ENCODE peak calls at places on chromosomes 7 and 10, in seven cellular contexts. W is IMR-90, C is foreskin fibroblast, S is HFF-Myc, R is HFFc6, Z is tibial nerve, U is cardiac muscle cell. M is an unnamed sample.

GRCh38 chr7:114088541-114088940 is 169.7 kb upstream of the PPP1R3A start:
- DNase-seq in W (no peak), U (peak), Z (no peak), S (no peak), R (no peak), C (no peak), M (no peak)

GRCh38 chr7:73330772-73331171 is 2.8 kb downstream of the FKBP6 start:
- DNase-seq in Z (no peak), W (no peak), R (no peak), C (no peak), S (no peak), U (no peak), M (no peak)

GRCh38 chr10:89503633-89504345 is 31.6 kb downstream of the SLC16A12 start:
- DNase-seq in S (no peak), C (peak), W (peak), Z (no peak), U (no peak), R (peak), M (no peak)

GRCh38 chr7:132783824-132784223 is 207.6 kb upstream of the PLXNA4 start:
- DNase-seq in Z (no peak), C (peak), W (peak), R (peak), S (peak), U (no peak), M (no peak)

GRCh38 chr10:68247931-68248330 is 16.0 kb upstream of the ATOH7 start:
- DNase-seq in Z (no peak), S (no peak), W (no peak), C (no peak), R (no peak), U (no peak), M (no peak)

GRCh38 chr10:113643183-113643582 is 20.7 kb downstream of the NRAP start:
- DNase-seq in Z (no peak), S (no peak), C (no peak), U (no peak), R (no peak), W (no peak), M (no peak)

GRCh38 chr7:28984631-28985030 is 26.5 kb upstream of the TRIL start:
- DNase-seq in C (peak), Z (peak), U (no peak), W (peak), S (peak), R (peak), M (no peak)

GRCh38 chr7:79653136-79653631 is 199.7 kb upstream of the MAGI2 start:
- DNase-seq in S (no peak), R (peak), C (peak), W (peak), U (no peak), Z (no peak), M (no peak)

GRCh38 chr10:3668276-3668960 is 116.6 kb downstream of the KLF6 start:
- DNase-seq in W (peak), S (peak), R (peak), U (peak), C (peak), Z (no peak), M (no peak)

GRCh38 chr10:86034710-86035109 is 331.9 kb downstream of the GRID1 start:
- DNase-seq in Z (no peak), C (no peak), S (no peak), R (no peak), U (no peak), W (no peak), M (no peak)

GRCh38 chr7:151518105-151518780 is 1.5 kb downstream of the RHEB start:
- DNase-seq in Z (no peak), C (peak), R (peak), W (peak), S (no peak), U (peak), M (no peak)

GRCh38 chr7:2567663-2568238 is 9.0 kb downstream of the IQCE start:
- DNase-seq in Z (no peak), S (no peak), C (peak), R (peak), U (peak), W (peak), M (peak)

GRCh38 chr10:52875341-52875740 is 102.8 kb upstream of the MBL2 start:
- DNase-seq in U (no peak), W (no peak), R (no peak), C (no peak), S (no peak), Z (no peak), M (no peak)

GRCh38 chr10:97612386-97612785 is 20.9 kb downstream of the MORN4 start:
- DNase-seq in R (peak), Z (no peak), W (peak), U (peak), S (peak), C (peak), M (no peak)

GRCh38 chr10:36089790-36090391 is 447.8 kb upstream of the FZD8 start:
- DNase-seq in R (no peak), W (no peak), U (no peak), S (no peak), Z (no peak), C (no peak), M (no peak)

GRCh38 chr7:113521468-113521867 is 397.3 kb downstream of the PPP1R3A start:
- DNase-seq in U (no peak), R (no peak), S (no peak), C (no peak), Z (no peak), W (peak), M (no peak)

GRCh38 chr7:98934267-98934666 is 55.9 kb downstream of the TRRAP start:
- DNase-seq in R (no peak), C (no peak), Z (no peak), U (no peak), S (no peak), W (no peak), M (no peak)

GRCh38 chr10:97596101-97597055 is 6.9 kb downstream of the C10orf62 start:
- DNase-seq in C (peak), S (peak), R (peak), Z (no peak), U (no peak), W (peak), M (no peak)

GRCh38 chr10:61961278-61961677 is 59.8 kb downstream of the ARID5B start:
- DNase-seq in U (no peak), W (no peak), Z (no peak), S (no peak), R (no peak), C (no peak), M (peak)

GRCh38 chr7:129952653-129953560 is at the start of gene UBE2H:
- DNase-seq in S (peak), R (peak), C (peak), Z (peak), W (peak), U (peak), M (peak)

GRCh38 chr7:55129409-55130078 is 110.7 kb downstream of the EGFR start:
- DNase-seq in Z (no peak), C (peak), R (peak), S (no peak), W (peak), U (no peak), M (no peak)

GRCh38 chr7:29287366-29287765 is 92.8 kb downstream of the CHN2 start:
- DNase-seq in Z (no peak), U (no peak), W (peak), C (peak), S (no peak), R (peak), M (no peak)

GRCh38 chr10:37727491-37728352 is 129.7 kb downstream of the ZNF248 start:
- DNase-seq in S (no peak), Z (no peak), W (no peak), R (no peak), C (no peak), U (no peak), M (no peak)

GRCh38 chr7:141295367-141295895 is 221.6 kb downstream of the TMEM178B start:
- DNase-seq in W (no peak), Z (no peak), U (no peak), C (no peak), R (no peak), S (no peak), M (no peak)

GRCh38 chr7:72435366-72435765 is 23.2 kb upstream of the CALN1 start:
- DNase-seq in R (no peak), W (no peak), U (no peak), C (no peak), S (no peak), Z (no peak), M (no peak)

GRCh38 chr7:98091523-98091922 is 15.1 kb upstream of the LMTK2 start:
- DNase-seq in R (no peak), C (no peak), W (no peak), U (no peak), S (no peak), Z (no peak), M (no peak)

GRCh38 chr7:4718071-4718470 is 36.0 kb downstream of the FOXK1 start:
- DNase-seq in S (no peak), R (no peak), W (no peak), Z (no peak), C (no peak), U (no peak), M (no peak)

GRCh38 chr7:107948645-107949442 is 54.1 kb downstream of the LAMB1 start:
- DNase-seq in C (peak), S (no peak), R (peak), U (no peak), Z (no peak), W (peak), M (no peak)

GRCh38 chr10:128130051-128130450 is 3.8 kb upstream of the MKI67 start:
- DNase-seq in W (peak), Z (no peak), C (no peak), S (no peak), U (no peak), R (no peak), M (no peak)

GRCh38 chr7:82441916-82442478 is 1.6 kb downstream of the CACNA2D1 start:
- DNase-seq in C (peak), W (peak), R (peak), Z (no peak), U (no peak), S (no peak), M (no peak)

GRCh38 chr10:23341004-23341403 is 3.6 kb downstream of the C10orf67 start:
- DNase-seq in Z (no peak), R (peak), S (no peak), W (peak), C (peak), U (no peak), M (no peak)

GRCh38 chr10:33333260-33334169 is 952 bp downstream of the NRP1 start:
- DNase-seq in R (no peak), S (no peak), C (peak), U (no peak), W (no peak), Z (no peak), M (peak)

GRCh38 chr7:14836571-14837189 is 65.9 kb downstream of the DGKB start:
- DNase-seq in Z (no peak), R (peak), S (peak), U (peak), C (peak), W (peak), M (no peak)

GRCh38 chr7:42082144-42082543 is 154.9 kb downstream of the GLI3 start:
- DNase-seq in C (peak), W (peak), Z (no peak), U (no peak), R (peak), S (no peak), M (no peak)

GRCh38 chr7:131034166-131034881 is 293.4 kb upstream of the MKLN1 start:
- DNase-seq in C (no peak), S (no peak), U (no peak), Z (no peak), W (no peak), R (no peak), M (no peak)

GRCh38 chr10:113621799-113622198 is 42.0 kb downstream of the NRAP start:
- DNase-seq in S (no peak), U (no peak), Z (no peak), W (no peak), C (no peak), R (no peak), M (no peak)

DNA sequence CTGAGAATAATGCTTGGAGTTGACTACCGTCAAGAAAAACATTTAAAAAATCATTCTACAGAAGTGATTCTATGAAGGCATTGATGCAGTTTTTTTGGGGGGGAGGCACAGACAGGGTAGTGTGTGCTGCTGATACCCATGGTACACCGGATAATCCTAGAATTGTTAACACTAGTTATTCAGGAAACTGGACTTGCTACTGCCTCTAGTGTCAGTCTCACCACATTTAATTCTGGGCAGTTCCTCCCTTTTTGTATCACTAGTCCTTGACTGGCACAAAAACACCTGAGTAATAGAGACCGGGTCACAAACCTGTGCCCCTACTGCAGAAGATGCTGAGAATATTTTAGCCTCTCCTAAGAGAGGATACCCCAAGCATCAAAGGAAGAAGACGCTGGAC is 13.0 kb upstream of the TCAF1 start:
- DNase-seq in W (no peak), C (no peak), S (no peak), U (no peak), Z (no peak), R (no peak), M (no peak)
- TF ChIP-seq CTCF in W (no peak), C (no peak), S (no peak), U (no peak), Z (no peak), R (peak), M (no peak)

GRCh38 chr10:93074137-93074596 is 474 bp downstream of the CYP26A1 start:
- DNase-seq in C (peak), U (no peak), S (no peak), W (no peak), R (no peak), Z (no peak), M (no peak)
- TF ChIP-seq CTCF in C (no peak), U (no peak), S (no peak), W (peak), R (peak), Z (no peak), M (peak)

DNA sequence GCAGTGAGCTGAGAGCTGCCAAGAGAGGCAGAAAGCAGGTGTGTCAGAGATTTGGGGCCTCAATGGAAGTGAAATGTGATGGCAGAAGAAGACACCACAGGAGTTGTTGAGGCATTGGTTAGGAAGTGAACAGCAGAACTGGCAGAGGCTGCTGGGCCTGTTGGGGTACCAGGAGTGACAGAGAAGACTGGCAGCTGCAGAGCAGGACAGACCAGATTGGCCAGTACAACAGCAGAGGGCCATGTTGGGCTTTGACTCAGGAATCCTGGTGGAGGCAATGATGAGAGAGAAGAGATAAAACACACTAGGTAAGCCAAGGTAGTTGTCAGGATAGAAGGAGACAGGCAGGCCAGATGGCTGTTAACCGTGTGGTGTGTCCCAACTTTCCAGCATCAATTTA is 19.9 kb upstream of the HERPUD2 start:
- DNase-seq in R (no peak), S (no peak), W (no peak), C (no peak), U (no peak), Z (no peak), M (peak)
- TF ChIP-seq CTCF in R (no peak), S (no peak), W (no peak), C (no peak), U (no peak), Z (no peak), M (peak)

GRCh38 chr10:124632064-124632531 is 112.1 kb downstream of the FAM53B start:
- DNase-seq in Z (peak), U (peak), S (no peak), W (no peak), R (no peak), C (no peak), M (no peak)
- TF ChIP-seq CTCF in Z (peak), U (peak), S (no peak), W (peak), R (peak), C (no peak), M (peak)

GRCh38 chr10:73814896-73815718 is 3.7 kb upstream of the NDST2 start:
- DNase-seq in C (no peak), W (no peak), R (no peak), Z (no peak), S (no peak), U (no peak), M (no peak)
- TF ChIP-seq CTCF in C (no peak), W (peak), R (peak), Z (no peak), S (peak), U (no peak), M (no peak)

GRCh38 chr10:24974978-24975377 is 22.6 kb upstream of the PRTFDC1 start:
- DNase-seq in Z (peak), S (no peak), C (peak), U (no peak), W (peak), R (peak), M (no peak)
- TF ChIP-seq CTCF in Z (peak), S (no peak), C (peak), U (peak), W (peak), R (peak), M (no peak)

GRCh38 chr7:156659203-156659602 is 18.6 kb downstream of the RNF32 start:
- DNase-seq in R (no peak), Z (no peak), C (no peak), U (no peak), S (no peak), W (no peak), M (no peak)
- TF ChIP-seq CTCF in R (no peak), Z (no peak), C (no peak), U (no peak), S (no peak), W (no peak), M (no peak)

M was measured in GM10248.